ENCODE peak calls at places on chromosomes 5 and 9, in ten cellular contexts. L is neural crest cell; Y is HTR-8/SVneo; A is EL; H is NCI-H1092 treated with DMSO at 0.1 percent for 48 hours; I is effector CD8-positive, alpha-beta T cell; X is uterus; V is stimulated activated CD8-positive, alpha-beta memory T cell treated with anti-CD3 and anti-CD28 coated beads, Interleukin-15, amount 100 ng/mL, for 4 hours; O is GM12865; J is caudate nucleus. R is an unnamed sample.

GRCh38 chr5:110333384-110333783 is 393.1 kb downstream of the TMEM232 start:
- DNase-seq in L (no peak), Y (no peak), A (no peak), H (no peak), I (no peak), X (no peak), V (no peak), O (peak), J (no peak), R (peak)

GRCh38 chr9:98118640-98119601 is at the start of gene TRIM14:
- DNase-seq in L (peak), Y (peak), A (peak), H (peak), I (peak), X (peak), V (peak), O (peak), J (no peak), R (peak)

GRCh38 chr9:85040141-85040540 is 370.6 kb downstream of the NTRK2 start:
- DNase-seq in L (no peak), Y (no peak), A (no peak), H (no peak), I (no peak), X (no peak), V (no peak), O (no peak), J (no peak), R (no peak)

GRCh38 chr5:59142138-59142537 is 559.3 kb downstream of the RAB3C start:
- DNase-seq in L (no peak), Y (no peak), A (no peak), H (no peak), I (no peak), X (no peak), V (no peak), O (no peak), J (no peak), R (no peak)

GRCh38 chr5:14872070-14872989 is 752 bp upstream of the ANKH start:
- DNase-seq in L (peak), Y (peak), A (peak), H (peak), I (peak), X (peak), V (peak), O (peak), J (peak), R (peak)

GRCh38 chr9:77599492-77599891 is 48.6 kb downstream of the GNA14 start:
- DNase-seq in L (no peak), Y (no peak), A (no peak), H (no peak), I (no peak), X (no peak), V (no peak), O (no peak), J (no peak), R (no peak)

GRCh38 chr9:21056931-21057330 is 20.8 kb downstream of the IFNB1 start:
- DNase-seq in L (no peak), Y (no peak), A (peak), H (no peak), I (no peak), X (no peak), V (no peak), O (no peak), J (no peak), R (peak)

GRCh38 chr5:61319388-61320146 is 12.5 kb upstream of the ZSWIM6 start:
- DNase-seq in L (no peak), Y (no peak), A (no peak), H (no peak), I (no peak), X (no peak), V (no peak), O (peak), J (no peak), R (no peak)

GRCh38 chr5:177100714-177101121 is 14.0 kb downstream of the FGFR4 start:
- DNase-seq in L (no peak), Y (no peak), A (peak), H (no peak), I (no peak), X (no peak), V (no peak), O (no peak), J (no peak), R (peak)

GRCh38 chr9:115650768-115651167 is 502.8 kb upstream of the PAPPA start:
- DNase-seq in L (no peak), Y (no peak), A (peak), H (no peak), I (no peak), X (no peak), V (no peak), O (no peak), J (no peak), R (peak)

GRCh38 chr5:170315154-170315553 is 17.6 kb upstream of the LCP2 start:
- DNase-seq in L (peak), Y (no peak), A (no peak), H (no peak), I (no peak), X (peak), V (no peak), O (no peak), J (no peak), R (no peak)

GRCh38 chr5:125065114-125065513 is 318.7 kb upstream of the ZNF608 start:
- DNase-seq in L (no peak), Y (no peak), A (no peak), H (peak), I (no peak), X (no peak), V (no peak), O (no peak), J (no peak), R (no peak)

GRCh38 chr5:75167345-75167744 is 69.3 kb downstream of the ANKRD31 start:
- DNase-seq in L (no peak), Y (peak), A (no peak), H (no peak), I (no peak), X (no peak), V (no peak), O (peak), J (no peak), R (peak)

GRCh38 chr9:34332370-34332964 is 3.1 kb downstream of the NUDT2 start:
- DNase-seq in L (no peak), Y (no peak), A (peak), H (peak), I (no peak), X (no peak), V (no peak), O (peak), J (no peak), R (peak)

GRCh38 chr5:951940-952596 is 56.5 kb upstream of the NKD2 start:
- DNase-seq in L (no peak), Y (no peak), A (no peak), H (no peak), I (no peak), X (no peak), V (no peak), O (no peak), J (no peak), R (no peak)

GRCh38 chr9:120878188-120879130 is 1.5 kb upstream of the PHF19 start:
- DNase-seq in L (no peak), Y (no peak), A (no peak), H (peak), I (no peak), X (no peak), V (no peak), O (peak), J (no peak), R (no peak)

GRCh38 chr5:56649569-56649968 is 165.8 kb upstream of the MAP3K1 start:
- DNase-seq in L (no peak), Y (no peak), A (peak), H (no peak), I (no peak), X (no peak), V (no peak), O (no peak), J (no peak), R (no peak)

GRCh38 chr5:50749181-50749580 is 82.7 kb downstream of the PARP8 start:
- DNase-seq in L (no peak), Y (no peak), A (no peak), H (no peak), I (no peak), X (no peak), V (no peak), O (no peak), J (no peak), R (no peak)

R was measured in HCEC 1CT.